ENCODE peak calls at places on chromosomes 2 and 18, in five cellular contexts. X, N, C, T and H are unnamed samples.

GRCh38 chr2:174580951-174581350 is 16.7 kb downstream of the WIPF1 start:
- DNase-seq in X (no peak), N (no peak), T (no peak), C (no peak), H (no peak)

GRCh38 chr2:42101641-42102605 is 54.1 kb downstream of the PKDCC start:
- DNase-seq in X (peak), C (peak), N (peak), T (no peak), H (no peak)

GRCh38 chr2:84894758-84895520 is 10.5 kb upstream of the TMSB10 start:
- DNase-seq in C (no peak), T (no peak), X (peak), N (no peak), H (no peak)

GRCh38 chr2:159396796-159397195 is 110.3 kb upstream of the WDSUB1 start:
- DNase-seq in T (no peak), C (no peak), X (no peak), N (no peak), H (no peak)

GRCh38 chr2:46538393-46538792 is 59.0 kb downstream of the TMEM247 start:
- DNase-seq in C (no peak), N (no peak), X (no peak), T (no peak), H (no peak)

GRCh38 chr2:223416826-223417610 is 185.1 kb downstream of the SCG2 start:
- DNase-seq in N (no peak), C (no peak), X (no peak), T (no peak), H (no peak)

GRCh38 chr2:15714609-15715008 is 122.9 kb downstream of the DDX1 start:
- DNase-seq in N (no peak), T (no peak), C (no peak), X (no peak), H (no peak)

GRCh38 chr18:50917021-50917420 is 38.1 kb downstream of the ME2 start:
- DNase-seq in C (no peak), T (no peak), X (no peak), N (no peak), H (no peak)

GRCh38 chr2:127829845-127830246 is 18.9 kb upstream of the WDR33 start:
- DNase-seq in N (no peak), C (no peak), X (peak), T (no peak), H (peak)

GRCh38 chr2:71226965-71227560 is at the start of gene PAIP2B:
- DNase-seq in T (peak), X (peak), N (peak), C (peak), H (peak)

GRCh38 chr18:48753741-48754140 is 197.0 kb downstream of the SMAD7 start:
- DNase-seq in C (no peak), N (no peak), T (no peak), X (no peak), H (no peak)

GRCh38 chr2:1750935-1751767 is 6.8 kb upstream of the PXDN start:
- DNase-seq in X (peak), C (peak), T (peak), N (peak), H (peak)